ENCODE peak calls at places on chromosome 16, in ten cellular contexts. A, J, P, G, B, H, Y, F, S and C are unnamed samples.

GRCh38 chr16:12704492-12705111 is 99.1 kb downstream of the CPPED1 start:
- DNase-seq in P (no peak), S (peak; percentile 47), Y (no peak), A (no peak), H (no peak), F (peak; percentile 36), G (no peak), B (no peak), J (no peak), C (no peak)

GRCh38 chr16:29710227-29711219 is 31.5 kb downstream of the QPRT start:
- DNase-seq in Y (no peak), A (no peak), P (no peak), G (peak; percentile 79), J (peak; percentile 73), B (no peak), F (no peak), S (no peak), H (peak; percentile 35), C (no peak)

GRCh38 chr16:84633622-84634021 is 14.7 kb upstream of the KLHL36 start:
- DNase-seq in P (peak; percentile 37), G (no peak), B (no peak), Y (peak; percentile 44), F (peak; percentile 67), J (no peak), S (peak; percentile 88), H (peak; percentile 95), A (peak; percentile 80), C (peak; percentile 88)

GRCh38 chr16:84034516-84034915 is 8.1 kb downstream of the SLC38A8 start:
- DNase-seq in P (no peak), G (no peak), J (no peak), B (no peak), S (no peak), Y (no peak), H (no peak), F (no peak), A (no peak), C (no peak)

GRCh38 chr16:63461248-63461841 is 1425.1 kb upstream of the CDH8 start:
- DNase-seq in H (peak; percentile 69), S (no peak), J (no peak), F (no peak), Y (no peak), B (no peak), A (no peak), G (peak; percentile 44), P (no peak), C (peak; percentile 18)

GRCh38 chr16:60771138-60771537 is 1265.1 kb downstream of the CDH8 start:
- DNase-seq in G (no peak), H (no peak), B (no peak), Y (no peak), S (no peak), F (no peak), A (no peak), P (no peak), J (no peak), C (no peak)

GRCh38 chr16:53566568-53566967 is 63.6 kb upstream of the AKTIP start:
- DNase-seq in Y (no peak), A (no peak), F (no peak), S (no peak), G (no peak), J (no peak), B (no peak), P (no peak), H (no peak), C (no peak)

GRCh38 chr16:66858740-66859396 is 14.7 kb downstream of the CA7 start:
- DNase-seq in G (peak; percentile 49), J (peak; percentile 47), B (no peak), A (peak; percentile 50), P (no peak), S (no peak), H (no peak), Y (peak; percentile 48), F (no peak), C (peak; percentile 94)

GRCh38 chr16:74607967-74608356 is 1.0 kb upstream of the GLG1 start:
- DNase-seq in H (no peak), B (no peak), G (peak; percentile 40), F (no peak), J (no peak), S (no peak), P (no peak), A (no peak), Y (no peak), C (no peak)

GRCh38 chr16:84360170-84360569 is 8.2 kb upstream of the ATP2C2 start:
- DNase-seq in G (peak; percentile 25), J (no peak), F (no peak), A (no peak), Y (no peak), P (no peak), H (no peak), B (no peak), S (no peak), C (no peak)

GRCh38 chr16:53502331-53503269 is at the start of gene AKTIP:
- DNase-seq in P (no peak), G (peak; percentile 52), F (no peak), B (peak; percentile 62), Y (peak; percentile 79), A (peak; percentile 51), S (peak; percentile 79), H (peak; percentile 83), J (no peak), C (peak; percentile 30)

GRCh38 chr16:2420035-2420434 is 9.2 kb upstream of the CCNF start:
- DNase-seq in B (no peak), Y (no peak), P (no peak), H (no peak), G (peak; percentile 20), J (no peak), F (no peak), A (no peak), S (no peak), C (no peak)
- H3K4me3 ChIP-seq in B (no peak overlapping the region), Y (no peak overlapping the region), P (no peak overlapping the region), H (no peak overlapping the region), G (no peak overlapping the region), J (no peak overlapping the region), F (no peak overlapping the region), A (no peak overlapping the region), S (no peak overlapping the region), C (no peak overlapping the region)

GRCh38 chr16:22008215-22009142 is 568 bp downstream of the MOSMO start:
- DNase-seq in J (peak; percentile 35), G (no peak), A (peak; percentile 30), P (no peak), H (no peak), S (peak; percentile 70), B (peak; percentile 24), Y (no peak), F (peak; percentile 59), C (peak; percentile 28)
- TF ChIP-seq POLR2A in J (no peak), G (no peak), A (no peak), P (no peak), H (no peak), S (no peak), B (no peak), Y (no peak), F (no peak), C (no peak)

GRCh38 chr16:1072526-1073261 is at the start of gene SSTR5:
- DNase-seq in P (no peak), Y (no peak), S (no peak), B (no peak), A (no peak), G (no peak), J (no peak), H (no peak), F (no peak), C (no peak)

GRCh38 chr16:1073262-1073558 is 663 bp downstream of the SSTR5 start:
- DNase-seq in P (no peak), B (no peak), J (no peak), H (no peak), S (no peak), A (no peak), G (no peak), F (no peak), Y (no peak), C (no peak)

GRCh38 chr16:1070084-1070987 is 2.2 kb upstream of the SSTR5 start:
- DNase-seq in S (no peak), P (no peak), B (no peak), Y (no peak), H (no peak), A (no peak), J (no peak), G (no peak), F (no peak), C (no peak)

GRCh38 chr16:1071009-1071408 is 1.5 kb upstream of the SSTR5 start:
- DNase-seq in P (no peak), A (no peak), B (no peak), G (no peak), Y (no peak), J (no peak), F (no peak), S (no peak), H (no peak), C (no peak)

DNA sequence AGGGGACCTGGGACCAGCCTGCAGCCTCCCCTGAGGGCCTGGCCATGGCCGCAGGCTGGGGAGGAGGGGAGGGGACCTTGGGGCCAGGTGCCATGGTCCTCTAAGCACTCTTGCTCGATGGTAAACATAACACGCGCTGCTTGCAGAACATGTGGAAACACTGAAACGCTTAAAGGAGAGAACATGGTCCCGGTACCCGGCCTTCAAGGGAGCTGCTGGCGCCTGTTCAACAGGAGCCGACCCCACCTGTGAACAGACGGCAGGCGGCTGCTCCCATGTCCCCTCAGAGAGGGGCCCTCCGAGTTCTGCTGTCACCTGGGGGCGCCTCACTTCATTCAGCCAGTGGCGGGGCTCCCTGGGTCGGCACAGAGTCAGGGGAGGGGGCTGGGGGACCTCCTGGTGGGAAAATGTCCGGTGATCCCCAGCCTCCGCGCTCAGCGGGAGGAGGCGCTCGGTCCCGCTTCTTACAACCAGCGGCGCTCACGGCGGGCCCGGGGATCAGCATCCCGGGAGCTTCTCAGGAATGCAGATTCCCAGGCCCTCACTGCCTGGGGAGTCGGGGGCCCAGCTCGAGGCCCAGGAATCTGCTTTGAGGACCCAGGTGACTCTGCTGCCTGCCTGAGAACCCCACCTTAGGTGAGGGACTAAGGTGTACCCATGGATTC is 854 bp upstream of the SSTR5 start:
- DNase-seq in P (no peak), F (no peak), B (no peak), J (no peak), S (no peak), H (no peak), Y (no peak), A (no peak), G (no peak), C (no peak)
- H3K4me3 ChIP-seq in P (no peak overlapping the region), F (no peak overlapping the region), B (no peak overlapping the region), J (no peak overlapping the region), S (no peak overlapping the region), H (no peak overlapping the region), Y (no peak overlapping the region), A (no peak overlapping the region), G (no peak overlapping the region), C (no peak overlapping the region)

DNA sequence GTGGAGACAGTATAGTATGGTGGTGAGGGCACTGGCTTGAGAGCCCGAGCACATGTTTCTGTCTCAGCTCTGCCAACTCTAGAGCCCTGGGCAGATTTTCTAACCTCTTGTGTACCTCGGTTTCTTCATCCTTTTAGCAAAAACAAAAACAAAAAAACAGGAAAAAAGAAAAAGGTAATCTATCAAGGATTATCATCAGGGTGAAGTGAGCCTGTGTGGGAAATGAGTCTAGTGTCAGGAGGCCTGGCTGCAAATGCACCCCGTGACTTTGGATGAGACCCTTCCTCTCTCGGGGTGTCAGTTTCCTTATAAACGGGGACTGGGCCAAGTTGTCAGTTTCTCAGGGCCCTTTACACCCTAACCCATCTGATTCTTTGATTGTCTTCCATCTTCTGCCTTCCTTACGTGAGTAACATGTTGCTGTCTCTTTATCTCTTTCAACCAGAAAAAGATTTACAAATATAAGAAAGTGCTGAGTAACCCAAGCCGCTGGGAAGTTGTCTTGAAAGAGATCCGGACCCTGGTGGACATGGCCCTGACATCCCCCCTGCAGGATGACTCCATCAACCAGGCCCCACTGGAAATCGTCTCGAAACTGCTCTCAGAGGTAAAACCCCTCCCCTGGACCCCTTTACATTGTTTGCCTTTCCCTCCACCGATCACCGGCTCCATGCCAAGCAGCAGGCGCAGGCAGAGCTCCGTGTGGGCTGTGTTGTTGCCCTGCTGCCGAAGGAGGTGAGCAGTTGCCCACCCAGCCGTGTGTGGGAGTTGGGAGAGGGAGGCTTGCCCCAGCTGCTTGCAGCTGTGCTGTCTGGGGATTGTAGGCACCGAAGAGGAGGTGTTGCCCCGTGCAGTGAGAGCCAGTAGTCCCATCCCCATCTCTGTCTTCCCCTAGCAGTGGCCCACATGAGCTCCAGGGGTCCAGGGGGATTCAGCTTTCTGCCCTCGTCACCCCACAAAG is 127.1 kb upstream of the PLCG2 start:
- DNase-seq in G (no peak), A (no peak), F (no peak), P (no peak), Y (no peak), S (no peak), B (no peak), J (no peak), H (no peak), C (no peak)
- TF ChIP-seq POLR2A in G (no peak), A (no peak), F (no peak), P (no peak), Y (no peak), S (no peak), B (no peak), J (no peak), H (no peak), C (no peak)